ENCODE peak calls at places on chromosomes 7 and 10, in four cellular contexts. A is HCT116, S is WTC11, R is GM12878. Z is an unnamed sample.

GRCh38 chr10:73917566-73918305 is 6.8 kb downstream of the PLAU start:
- DNase-seq in A (no peak), S (no peak), R (no peak), Z (no peak)

GRCh38 chr7:53087274-53087673 is 51.8 kb downstream of the POM121L12 start:
- DNase-seq in A (no peak), S (no peak), R (no peak), Z (no peak)

GRCh38 chr10:116665541-116666125 is 44.9 kb downstream of the PNLIPRP2 start:
- DNase-seq in A (no peak), S (no peak), R (no peak), Z (no peak)

GRCh38 chr7:1058311-1058710 is 14.0 kb downstream of the GPR146 start:
- DNase-seq in A (no peak), S (no peak), R (no peak), Z (no peak)

GRCh38 chr7:8310876-8311275 is 48.9 kb upstream of the ICA1 start:
- DNase-seq in A (no peak), S (no peak), R (no peak), Z (no peak)

GRCh38 chr10:58743466-58744115 is 230.9 kb downstream of the BICC1 start:
- DNase-seq in A (no peak), S (peak; percentile 16), R (no peak), Z (peak; percentile 19)

GRCh38 chr10:56346845-56347415 is 14.1 kb downstream of the ZWINT start:
- DNase-seq in A (no peak), S (no peak), R (no peak), Z (no peak)

GRCh38 chr10:13016413-13016812 is 14.9 kb upstream of the CCDC3 start:
- DNase-seq in A (no peak), S (no peak), R (no peak), Z (no peak)

GRCh38 chr7:70044064-70044463 is 445.8 kb downstream of the AUTS2 start:
- DNase-seq in A (no peak), S (peak; percentile 16), R (no peak), Z (peak; percentile 53)

GRCh38 chr7:100875356-100875751 is 451 bp downstream of the SRRT start:
- DNase-seq in A (no peak), S (no peak), R (no peak), Z (no peak)

GRCh38 chr7:35707422-35707821 is 12.5 kb upstream of the HERPUD2 start:
- DNase-seq in A (no peak), S (no peak), R (no peak), Z (no peak)

GRCh38 chr7:50502947-50503346 is 52.8 kb upstream of the FIGNL1 start:
- DNase-seq in A (no peak), S (no peak), R (no peak), Z (no peak)

GRCh38 chr10:97336942-97337719 is 2.6 kb upstream of the FRAT2 start:
- DNase-seq in A (no peak), S (peak; percentile 64), R (no peak), Z (no peak)

GRCh38 chr7:151008511-151009323 is 15.6 kb downstream of the ATG9B start:
- DNase-seq in A (peak; percentile 87), S (peak; percentile 95), R (peak; percentile 39), Z (peak; percentile 55)

GRCh38 chr10:110901954-110902819 is 16.8 kb downstream of the BBIP1 start:
- DNase-seq in A (peak; percentile 48), S (no peak), R (no peak), Z (no peak)

GRCh38 chr10:26437637-26438461 is at the start of gene APBB1IP:
- DNase-seq in A (no peak), S (peak; percentile 24), R (peak; percentile 61), Z (no peak)

GRCh38 chr7:116425647-116426209 is 73.8 kb upstream of the CAV2 start:
- DNase-seq in A (no peak), S (no peak), R (no peak), Z (no peak)

GRCh38 chr7:89798599-89798996 is 355.7 kb upstream of the STEAP1 start:
- DNase-seq in A (no peak), S (no peak), R (no peak), Z (no peak)

GRCh38 chr7:157775021-157775559 is 438.3 kb downstream of the DNAJB6 start:
- DNase-seq in A (no peak), S (no peak), R (no peak), Z (no peak)

GRCh38 chr7:141290365-141290764 is 216.5 kb downstream of the TMEM178B start:
- DNase-seq in A (no peak), S (no peak), R (no peak), Z (no peak)

GRCh38 chr7:116434820-116435341 is 64.7 kb upstream of the CAV2 start:
- DNase-seq in A (peak; percentile 53), S (no peak), R (no peak), Z (no peak)

GRCh38 chr7:36207451-36208291 is 54.6 kb downstream of the EEPD1 start:
- DNase-seq in A (no peak), S (no peak), R (no peak), Z (no peak)

GRCh38 chr7:44561962-44562621 is 11.6 kb downstream of the DDX56 start:
- DNase-seq in A (no peak), S (no peak), R (no peak), Z (no peak)

GRCh38 chr10:91617073-91617580 is 15.7 kb downstream of the PPP1R3C start:
- DNase-seq in A (no peak), S (no peak), R (no peak), Z (no peak)

GRCh38 chr7:75870557-75870956 is 8.3 kb upstream of the RHBDD2 start:
- DNase-seq in A (no peak), S (no peak), R (no peak), Z (no peak)

DNA sequence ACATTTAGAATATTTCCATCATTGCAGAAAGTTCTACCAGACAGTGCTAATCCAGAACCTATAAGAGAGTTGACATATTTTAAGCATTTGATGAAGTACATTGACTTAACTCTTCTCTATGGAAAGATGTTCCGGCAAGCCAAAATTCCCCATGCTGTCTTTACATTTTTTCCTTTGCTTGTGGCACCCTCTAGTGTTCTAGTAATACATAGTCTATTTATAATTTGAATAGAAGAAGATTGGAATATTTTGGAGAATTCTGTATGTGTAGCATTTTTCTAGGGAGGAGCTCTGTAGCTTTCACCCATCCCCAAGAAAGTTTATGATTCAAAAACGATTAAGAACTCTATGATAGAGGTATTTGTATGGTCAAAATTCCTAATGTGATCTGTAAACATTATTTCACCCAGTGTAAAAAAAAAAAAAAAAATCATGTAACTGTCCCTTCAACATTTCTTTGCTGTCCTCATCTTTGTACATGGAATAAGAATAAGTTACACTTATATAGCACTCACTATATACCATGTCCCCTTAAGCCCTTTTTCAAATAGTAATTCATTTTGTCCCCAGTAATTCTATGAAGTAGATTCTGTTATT is 33.2 kb downstream of the NRF1 start:
- DNase-seq in A (peak; percentile 38), S (no peak), R (no peak), Z (no peak)
- TF ChIP-seq SP1 in A (no peak), S (no peak), R (no peak), Z (no peak)

GRCh38 chr10:34715511-34716187 is 99.4 kb downstream of the PARD3 start:
- DNase-seq in A (no peak), S (no peak), R (no peak), Z (no peak)

GRCh38 chr10:34716234-34716633 is 98.9 kb downstream of the PARD3 start:
- DNase-seq in A (no peak), S (no peak), R (no peak), Z (no peak)

GRCh38 chr10:34716958-34717357 is 98.1 kb downstream of the PARD3 start:
- DNase-seq in A (no peak), S (no peak), R (no peak), Z (no peak)

GRCh38 chr10:34711500-34711899 is 103.6 kb downstream of the PARD3 start:
- DNase-seq in A (no peak), S (no peak), R (no peak), Z (no peak)

DNA sequence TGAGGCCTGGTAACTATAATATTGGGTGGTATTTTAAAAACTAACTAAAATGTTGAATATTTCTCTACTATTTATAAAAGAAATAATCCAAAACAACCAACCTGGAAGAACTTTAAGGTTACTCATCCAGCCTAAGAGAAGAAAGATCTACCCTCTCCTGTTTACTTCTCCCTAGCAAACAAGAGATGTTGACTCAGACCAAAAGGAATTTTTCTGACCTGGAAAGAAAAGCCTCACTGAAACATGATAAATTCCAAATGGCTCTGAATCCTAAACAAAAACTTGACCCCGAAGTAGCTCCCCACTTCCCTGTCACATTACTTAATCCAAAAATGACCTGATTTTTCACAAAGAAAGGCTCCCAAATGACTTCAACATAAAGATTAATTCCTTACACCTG is 101.2 kb downstream of the PARD3 start:
- DNase-seq in A (no peak), S (no peak), R (no peak), Z (no peak)
- TF ChIP-seq SP1 in A (no peak), S (no peak), R (no peak), Z (no peak)

GRCh38 chr10:17504547-17505245 is 50.3 kb upstream of the ST8SIA6 start:
- DNase-seq in A (no peak), S (no peak), R (no peak), Z (no peak)
- TF ChIP-seq SP1 in A (no peak), S (no peak), R (no peak), Z (no peak)

DNA sequence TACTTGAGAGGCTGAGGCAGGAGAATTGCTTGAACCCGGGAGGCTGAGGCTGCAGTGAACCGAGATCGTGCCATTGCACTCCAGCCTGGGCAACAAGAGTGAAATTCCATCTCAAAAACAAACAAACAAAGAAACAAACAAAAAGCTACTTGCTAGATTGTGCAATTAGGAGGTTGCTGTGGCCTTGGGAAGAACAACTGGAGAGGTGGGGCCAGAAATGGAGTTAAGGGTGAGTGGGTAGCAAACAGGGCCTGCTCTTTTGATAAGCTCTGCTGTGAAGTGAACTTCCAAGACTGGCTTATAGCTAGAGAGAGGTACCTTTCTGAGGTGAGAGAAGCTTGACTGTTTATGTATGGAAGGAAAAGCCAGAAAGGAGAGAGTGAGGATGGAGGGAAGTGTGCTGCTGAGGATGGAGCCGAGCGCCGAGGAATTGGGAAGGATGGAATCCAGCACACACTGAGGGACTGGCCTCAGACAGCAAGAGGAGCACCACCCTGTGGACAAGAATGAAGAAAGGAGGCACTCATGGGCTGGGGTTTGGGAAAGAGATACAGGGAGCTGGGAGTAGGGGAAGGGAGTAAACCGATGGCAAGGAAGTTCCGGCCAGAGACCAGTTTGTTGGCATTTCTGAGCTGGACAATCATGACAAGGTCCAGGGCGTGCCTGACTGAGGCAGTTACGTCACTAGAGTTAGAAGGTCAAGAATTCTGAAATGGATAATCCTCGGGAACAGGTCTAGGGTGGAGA is 7.0 kb upstream of the RPEL1 start:
- DNase-seq in A (peak; percentile 84), S (peak; percentile 52), R (no peak), Z (peak; percentile 36)
- TF ChIP-seq SP1 in A (no peak), S (no peak), R (no peak), Z (no peak)

DNA sequence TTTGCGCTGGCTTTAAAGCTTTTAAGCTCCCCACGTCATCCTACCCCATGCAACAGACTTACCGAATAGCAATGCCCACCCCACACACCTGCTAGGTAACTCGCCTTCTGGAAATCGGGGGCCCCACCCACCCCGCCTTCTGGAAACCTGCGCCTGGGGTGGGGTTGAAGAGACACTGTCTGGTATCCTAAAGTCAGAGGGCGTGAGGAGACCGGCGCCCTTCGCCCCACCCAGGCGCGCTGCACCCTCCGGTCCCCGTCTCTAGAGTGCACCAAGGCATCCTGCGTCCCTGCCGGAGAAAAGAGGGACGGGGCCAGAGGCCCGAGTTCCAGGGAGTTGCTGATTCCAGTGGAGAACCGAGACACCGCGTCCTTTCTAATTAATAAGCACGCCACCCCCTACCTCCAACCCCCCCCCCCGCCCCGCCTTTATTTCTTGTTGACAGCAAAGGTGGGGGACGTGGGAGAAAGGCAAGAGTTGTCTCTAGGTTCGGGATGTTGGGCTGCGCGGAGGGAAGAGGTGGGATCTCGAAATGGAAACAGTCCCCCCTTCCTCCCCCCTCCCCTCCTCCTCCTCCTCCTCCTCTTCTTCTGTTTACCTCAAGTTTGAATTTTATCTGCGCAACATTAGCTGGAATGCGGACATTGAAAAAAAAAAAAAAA is 220.9 kb upstream of the MKLN1 start:
- DNase-seq in A (no peak), S (peak; percentile 32), R (no peak), Z (peak; percentile 39)
- TF ChIP-seq SP1 in A (no peak), S (no peak), R (no peak), Z (no peak)

Z was measured in HEK293T.